ENCODE peak calls at places on chromosome 5, in four cellular contexts. Z, S, G and D are unnamed samples. For H3K4me1, the result is how much of the 10 kb centered on the place peaks cover.

GRCh38 chr5:89584339-89584956 is 701.5 kb upstream of the MEF2C start:
- DNase-seq in Z (no peak), S (no peak), G (peak), D (no peak)

GRCh38 chr5:86679529-86679928 is 61.8 kb downstream of the COX7C start:
- DNase-seq in Z (no peak), S (no peak), G (peak), D (peak)

GRCh38 chr5:64331597-64332277 is 166.1 kb downstream of the RNF180 start:
- DNase-seq in Z (peak), S (no peak), G (no peak), D (peak)

GRCh38 chr5:127385936-127386335 is 95.3 kb downstream of the MEGF10 start:
- DNase-seq in Z (no peak), S (no peak), G (no peak), D (no peak)

GRCh38 chr5:102782245-102782872 is 27.3 kb downstream of the PAM start:
- DNase-seq in Z (no peak), S (no peak), G (no peak), D (no peak)

GRCh38 chr5:175687231-175687701 is 29.4 kb downstream of the HRH2 start:
- DNase-seq in Z (no peak), S (no peak), G (no peak), D (peak)

GRCh38 chr5:119347996-119348395 is 7.8 kb upstream of the TNFAIP8 start:
- DNase-seq in Z (no peak), S (no peak), G (no peak), D (no peak)

GRCh38 chr5:67725591-67725990 is 490.0 kb upstream of the PIK3R1 start:
- DNase-seq in Z (no peak), S (no peak), G (no peak), D (no peak)

GRCh38 chr5:72621576-72621975 is 114.4 kb upstream of the ZNF366 start:
- DNase-seq in Z (no peak), S (no peak), G (no peak), D (no peak)

GRCh38 chr5:119340597-119341218 is 15.1 kb upstream of the TNFAIP8 start:
- DNase-seq in Z (no peak), S (no peak), G (no peak), D (no peak)

GRCh38 chr5:1897386-1897785 is 14.7 kb upstream of the IRX4 start:
- DNase-seq in Z (no peak), S (no peak), G (no peak), D (no peak)

GRCh38 chr5:160315968-160316367 is 3.6 kb upstream of the CCNJL start:
- DNase-seq in Z (no peak), S (no peak), G (peak), D (no peak)
- H3K4me1 ChIP-seq in Z (under half), S (under half), G (under half), D (under half)

GRCh38 chr5:151253604-151253948 is 591 bp downstream of the GM2A start:
- DNase-seq in Z (no peak), S (peak), G (no peak), D (no peak)
- H3K4me1 ChIP-seq in Z (under half), S (under half), G (under half), D (under half)

GRCh38 chr5:141511771-141512325 is 23.0 kb downstream of the PCDHGC5 start:
- DNase-seq in Z (peak), S (no peak), G (no peak), D (no peak)

GRCh38 chr5:141513021-141513626 is 24.2 kb downstream of the PCDHGC5 start:
- DNase-seq in Z (peak), S (peak), G (peak), D (no peak)

GRCh38 chr5:141512390-141513020 is 23.6 kb downstream of the PCDHGC5 start:
- DNase-seq in Z (peak), S (peak), G (peak), D (peak)

GRCh38 chr5:141510160-141510559 is 21.3 kb downstream of the PCDHGC5 start:
- DNase-seq in Z (peak), S (no peak), G (no peak), D (no peak)

GRCh38 chr5:141510850-141511718 is 22.2 kb downstream of the PCDHGC5 start:
- DNase-seq in Z (peak), S (peak), G (no peak), D (no peak)
- H3K4me1 ChIP-seq in Z (half or more), S (under half), G (half or more), D (half or more)

GRCh38 chr5:5039918-5040317 is 100.2 kb upstream of the ADAMTS16 start:
- DNase-seq in Z (no peak), S (no peak), G (no peak), D (no peak)

GRCh38 chr5:5044240-5044840 is 95.8 kb upstream of the ADAMTS16 start:
- DNase-seq in Z (no peak), S (no peak), G (no peak), D (no peak)

GRCh38 chr5:5040712-5041111 is 99.4 kb upstream of the ADAMTS16 start:
- DNase-seq in Z (no peak), S (no peak), G (no peak), D (no peak)

GRCh38 chr5:5042786-5043185 is 97.3 kb upstream of the ADAMTS16 start:
- DNase-seq in Z (no peak), S (no peak), G (no peak), D (no peak)

GRCh38 chr5:5043346-5043745 is 96.8 kb upstream of the ADAMTS16 start:
- DNase-seq in Z (no peak), S (no peak), G (no peak), D (no peak)
- H3K4me1 ChIP-seq in Z (under half), S (under half), G (under half), D (under half)

DNA sequence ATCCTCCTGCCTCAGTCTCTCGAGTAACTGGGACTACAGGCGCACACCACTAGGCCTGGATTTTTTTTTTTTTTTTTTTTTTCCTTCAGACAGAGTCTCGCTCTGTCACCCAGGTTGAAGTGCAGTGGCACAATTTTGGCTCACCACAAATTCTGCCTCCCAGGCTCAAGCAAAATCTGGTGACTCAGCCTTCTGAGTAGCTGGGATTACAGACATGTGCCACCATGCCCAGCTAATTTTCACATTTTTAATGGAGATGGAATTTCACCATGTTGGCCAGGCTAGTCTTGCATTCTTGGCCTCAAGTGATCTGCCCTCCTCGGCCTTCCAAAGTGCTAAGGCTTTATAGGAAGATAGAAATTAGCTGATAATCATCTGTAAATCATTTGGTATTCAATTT is 43.9 kb downstream of the NSA2 start:
- DNase-seq in Z (no peak), S (no peak), G (peak), D (no peak)
- H3K4me1 ChIP-seq in Z (under half), S (under half), G (under half), D (under half)

GRCh38 chr5:113376640-113377039 is 58.1 kb downstream of the TSSK1B start:
- DNase-seq in Z (no peak), S (no peak), G (no peak), D (no peak)

GRCh38 chr5:113378960-113379541 is 55.7 kb downstream of the TSSK1B start:
- DNase-seq in Z (peak), S (peak), G (peak), D (no peak)

GRCh38 chr5:113380299-113381014 is 54.3 kb downstream of the TSSK1B start:
- DNase-seq in Z (no peak), S (no peak), G (no peak), D (no peak)

GRCh38 chr5:113378486-113378885 is 56.3 kb downstream of the TSSK1B start:
- DNase-seq in Z (no peak), S (no peak), G (peak), D (no peak)

GRCh38 chr5:113378081-113378480 is 56.7 kb downstream of the TSSK1B start:
- DNase-seq in Z (no peak), S (no peak), G (no peak), D (no peak)
- H3K4me1 ChIP-seq in Z (under half), S (under half), G (under half), D (under half)

GRCh38 chr5:50667653-50668403 is 1.4 kb downstream of the PARP8 start:
- DNase-seq in Z (peak), S (peak), G (peak), D (no peak)
- H3K4me1 ChIP-seq in Z (under half), S (under half), G (under half), D (under half)

GRCh38 chr5:62083661-62084060 is 222.3 kb upstream of the KIF2A start:
- DNase-seq in Z (no peak), S (no peak), G (no peak), D (no peak)

GRCh38 chr5:62077387-62077786 is 228.6 kb upstream of the KIF2A start:
- DNase-seq in Z (no peak), S (no peak), G (no peak), D (no peak)

GRCh38 chr5:62083247-62083646 is 222.8 kb upstream of the KIF2A start:
- DNase-seq in Z (no peak), S (no peak), G (no peak), D (no peak)

GRCh38 chr5:62082370-62082778 is 223.6 kb upstream of the KIF2A start:
- DNase-seq in Z (no peak), S (no peak), G (no peak), D (no peak)

GRCh38 chr5:62077823-62078550 is 228.0 kb upstream of the KIF2A start:
- DNase-seq in Z (no peak), S (no peak), G (no peak), D (no peak)
- H3K4me1 ChIP-seq in Z (under half), S (under half), G (under half), D (under half)

DNA sequence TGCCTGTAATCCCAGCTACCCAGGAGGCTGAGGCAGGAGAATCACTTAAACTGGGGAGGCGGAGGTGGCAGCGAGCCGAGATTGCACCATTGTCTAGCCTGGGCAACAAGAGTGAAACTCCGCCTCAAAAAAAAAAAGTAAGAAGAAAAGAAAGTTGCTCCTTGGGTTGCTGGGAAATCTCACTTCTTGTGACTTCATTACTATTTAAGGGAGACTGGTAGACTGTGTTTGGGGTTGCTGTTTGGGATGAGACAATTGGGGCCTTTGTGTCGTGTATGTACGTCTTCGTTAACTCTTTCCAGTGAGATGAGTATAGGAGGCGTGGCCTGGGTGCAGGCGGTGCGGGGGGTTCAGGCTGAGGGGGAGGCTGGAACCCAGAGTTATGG is 11.6 kb downstream of the NDST1 start:
- DNase-seq in Z (no peak), S (no peak), G (no peak), D (no peak)
- H3K4me1 ChIP-seq in Z (half or more), S (under half), G (under half), D (under half)

GRCh38 chr5:619444-619843 is 7.3 kb downstream of the CEP72 start:
- DNase-seq in Z (no peak), S (no peak), G (no peak), D (no peak)

GRCh38 chr5:620586-621180 is 8.5 kb downstream of the CEP72 start:
- DNase-seq in Z (no peak), S (peak), G (no peak), D (no peak)

GRCh38 chr5:618450-618849 is 6.3 kb downstream of the CEP72 start:
- DNase-seq in Z (no peak), S (no peak), G (no peak), D (no peak)

GRCh38 chr5:621341-621761 is 9.2 kb downstream of the CEP72 start:
- DNase-seq in Z (no peak), S (no peak), G (no peak), D (no peak)

DNA sequence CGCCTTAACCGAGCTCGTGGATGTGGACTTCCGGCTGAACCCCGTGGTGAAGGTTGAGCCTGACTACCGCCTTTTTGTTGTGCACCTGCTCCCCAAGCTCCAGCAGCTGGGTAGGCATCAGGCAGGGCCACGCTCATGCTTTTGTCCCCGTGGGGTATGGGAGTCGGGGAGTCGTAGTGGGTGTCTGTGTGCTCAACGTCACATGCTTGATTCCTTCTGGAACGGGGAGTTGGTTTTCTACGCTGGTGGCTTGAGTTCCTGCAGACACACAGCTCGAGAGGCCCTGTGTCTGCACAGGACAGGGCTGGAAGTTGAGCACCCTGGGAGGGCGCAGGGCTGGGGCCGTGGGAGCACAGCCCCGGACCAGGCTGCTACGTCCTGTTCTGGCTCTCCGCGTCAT is 8.0 kb downstream of the CEP72 start:
- DNase-seq in Z (no peak), S (no peak), G (no peak), D (no peak)
- H3K4me1 ChIP-seq in Z (under half), S (under half), G (under half), D (under half)